ENCODE peak calls at places on chromosome 19, in five cellular contexts. A is endothelial cell, C is lower leg skin, O is posterior vena cava, N is cardiac muscle cell. Z is an unnamed sample.

GRCh38 chr19:55451522-55452380 is 8.7 kb upstream of the SHISA7 start:
- DNase-seq in O (no peak), C (no peak), N (no peak), A (no peak), Z (no peak)

GRCh38 chr19:32251634-32252332 is 93.6 kb upstream of the ZNF507 start:
- DNase-seq in A (no peak), C (no peak), N (no peak), O (no peak), Z (no peak)

GRCh38 chr19:58003153-58003828 is 671 bp upstream of the ZNF606 start:
- DNase-seq in O (no peak), N (peak), C (no peak), A (no peak), Z (no peak)

GRCh38 chr19:6423499-6424189 is 967 bp downstream of the KHSRP start:
- DNase-seq in N (peak), C (peak), A (peak), O (peak), Z (peak)

GRCh38 chr19:19566306-19566705 is 28.2 kb downstream of the CILP2 start:
- DNase-seq in N (no peak), C (no peak), O (no peak), A (no peak), Z (peak)

GRCh38 chr19:47475460-47475859 is 3.8 kb upstream of the SLC8A2 start:
- DNase-seq in C (no peak), A (no peak), N (no peak), O (no peak), Z (no peak)

GRCh38 chr19:14370169-14370998 is 10.9 kb upstream of the ADGRE5 start:
- DNase-seq in C (no peak), O (no peak), N (no peak), A (no peak), Z (no peak)

GRCh38 chr19:5154129-5154798 is 185.4 kb downstream of the KDM4B start:
- DNase-seq in C (no peak), O (peak), A (peak), N (peak), Z (no peak)

GRCh38 chr19:17947815-17948473 is 15.1 kb downstream of the CCDC124 start:
- DNase-seq in C (peak), A (peak), N (peak), O (peak), Z (peak)

GRCh38 chr19:14432817-14433453 is at the start of gene PKN1:
- DNase-seq in O (peak), C (no peak), A (peak), N (peak), Z (no peak)

GRCh38 chr19:5628470-5628869 is 5.6 kb downstream of the SAFB start:
- DNase-seq in N (no peak), C (no peak), A (no peak), O (no peak), Z (no peak)

GRCh38 chr19:38980583-38981374 is 5.2 kb upstream of the FBXO17 start:
- DNase-seq in C (no peak), N (no peak), O (no peak), A (no peak), Z (no peak)

GRCh38 chr19:4375620-4376228 is 24.6 kb downstream of the SH3GL1 start:
- DNase-seq in O (peak), C (no peak), A (no peak), N (no peak), Z (peak)

GRCh38 chr19:51594774-51595109 is 23.7 kb downstream of the ZNF175 start:
- DNase-seq in O (no peak), A (no peak), N (no peak), C (no peak), Z (no peak)

GRCh38 chr19:55088543-55089265 is 13.0 kb downstream of the EPS8L1 start:
- DNase-seq in O (peak), C (no peak), N (peak), A (peak), Z (peak)